ENCODE peak calls at places on chromosomes 3 and 15, in four cellular contexts. R is HCT116, W is SK-N-SH, K is NT2/D1. O is an unnamed sample. For H3K36me3, the result is how much of the 10 kb centered on the place peaks cover.

GRCh38 chr15:69780374-69780773 is 317.3 kb downstream of the TLE3 start:
- DNase-seq in W (no peak), R (no peak), K (no peak), O (peak)

GRCh38 chr15:41558400-41559238 is at the start of gene TYRO3:
- DNase-seq in K (no peak), R (no peak), W (peak), O (peak)

GRCh38 chr3:133573054-133573628 is 345 bp upstream of the CDV3 start:
- DNase-seq in R (peak), K (peak), W (peak), O (peak)

GRCh38 chr3:186802701-186803100 is 3.6 kb downstream of the RFC4 start:
- DNase-seq in K (no peak), W (no peak), R (no peak), O (no peak)

GRCh38 chr15:31930967-31931366 is 99.3 kb upstream of the CHRNA7 start:
- DNase-seq in K (no peak), R (no peak), W (no peak), O (no peak)

GRCh38 chr3:12681586-12682371 is 17.9 kb upstream of the RAF1 start:
- DNase-seq in K (no peak), W (no peak), R (no peak), O (peak)

GRCh38 chr3:125683067-125683844 is 88.0 kb upstream of the OSBPL11 start:
- DNase-seq in R (no peak), K (no peak), W (no peak), O (no peak)

GRCh38 chr3:13484861-13485590 is 4.9 kb downstream of the HDAC11 start:
- DNase-seq in W (peak), K (no peak), R (peak), O (peak)

GRCh38 chr3:176916777-176917176 is 280.5 kb downstream of the TBL1XR1 start:
- DNase-seq in K (no peak), R (peak), W (no peak), O (no peak)

GRCh38 chr3:69411331-69411730 is 25.4 kb upstream of the FRMD4B start:
- DNase-seq in K (no peak), R (no peak), W (no peak), O (no peak)

GRCh38 chr3:67090472-67090871 is 92.4 kb downstream of the KBTBD8 start:
- DNase-seq in K (no peak), W (no peak), R (no peak), O (peak)

GRCh38 chr15:95024388-95024787 is 793.0 kb downstream of the MCTP2 start:
- DNase-seq in W (no peak), R (peak), K (no peak), O (peak)

GRCh38 chr3:97914390-97914789 is 57.8 kb downstream of the RIOX2 start:
- DNase-seq in K (no peak), R (peak), W (no peak), O (peak)

GRCh38 chr3:124767259-124767658 is 37.0 kb downstream of the UMPS start:
- DNase-seq in K (no peak), W (no peak), R (no peak), O (no peak)

GRCh38 chr15:63244976-63245645 is 32.3 kb upstream of the APH1B start:
- DNase-seq in R (no peak), W (no peak), K (no peak), O (no peak)

GRCh38 chr15:75171408-75171807 is 30.3 kb upstream of the C15orf39 start:
- DNase-seq in R (no peak), W (no peak), K (no peak), O (peak)

GRCh38 chr3:129343643-129344360 is 65.1 kb downstream of the HMCES start:
- DNase-seq in W (no peak), K (no peak), R (peak), O (peak)

GRCh38 chr3:23567917-23568316 is 237.8 kb upstream of the UBE2E1 start:
- DNase-seq in K (no peak), W (no peak), R (peak), O (no peak)

GRCh38 chr3:196135693-196136639 is 54.1 kb upstream of the TFRC start:
- DNase-seq in K (no peak), W (no peak), R (no peak), O (no peak)

GRCh38 chr3:170442945-170443344 is 24.3 kb downstream of the CLDN11 start:
- DNase-seq in K (no peak), R (no peak), W (no peak), O (peak)

GRCh38 chr15:71752604-71753289 is 57.6 kb upstream of the NR2E3 start:
- DNase-seq in W (peak), K (peak), R (peak), O (peak)

GRCh38 chr15:63504979-63505841 is 817 bp downstream of the USP3 start:
- DNase-seq in K (no peak), R (no peak), W (peak), O (peak)

GRCh38 chr15:43316007-43316968 is 14.1 kb downstream of the LCMT2 start:
- DNase-seq in R (no peak), W (no peak), K (no peak), O (peak)

GRCh38 chr3:129555176-129555575 is 12.2 kb downstream of the H1-8 start:
- DNase-seq in W (no peak), R (no peak), K (no peak), O (no peak)

GRCh38 chr3:24156466-24156865 is 211.4 kb downstream of the NR1D2 start:
- DNase-seq in R (peak), K (no peak), W (no peak), O (peak)

GRCh38 chr3:102060814-102061213 is 211.5 kb downstream of the NFKBIZ start:
- DNase-seq in R (no peak), K (no peak), W (no peak), O (no peak)

GRCh38 chr15:34879112-34879511 is 83.8 kb upstream of the ACTC1 start:
- DNase-seq in R (no peak), K (no peak), W (no peak), O (no peak)
- H3K36me3 ChIP-seq in R (under half), K (under half), W (half or more), O (under half)

DNA sequence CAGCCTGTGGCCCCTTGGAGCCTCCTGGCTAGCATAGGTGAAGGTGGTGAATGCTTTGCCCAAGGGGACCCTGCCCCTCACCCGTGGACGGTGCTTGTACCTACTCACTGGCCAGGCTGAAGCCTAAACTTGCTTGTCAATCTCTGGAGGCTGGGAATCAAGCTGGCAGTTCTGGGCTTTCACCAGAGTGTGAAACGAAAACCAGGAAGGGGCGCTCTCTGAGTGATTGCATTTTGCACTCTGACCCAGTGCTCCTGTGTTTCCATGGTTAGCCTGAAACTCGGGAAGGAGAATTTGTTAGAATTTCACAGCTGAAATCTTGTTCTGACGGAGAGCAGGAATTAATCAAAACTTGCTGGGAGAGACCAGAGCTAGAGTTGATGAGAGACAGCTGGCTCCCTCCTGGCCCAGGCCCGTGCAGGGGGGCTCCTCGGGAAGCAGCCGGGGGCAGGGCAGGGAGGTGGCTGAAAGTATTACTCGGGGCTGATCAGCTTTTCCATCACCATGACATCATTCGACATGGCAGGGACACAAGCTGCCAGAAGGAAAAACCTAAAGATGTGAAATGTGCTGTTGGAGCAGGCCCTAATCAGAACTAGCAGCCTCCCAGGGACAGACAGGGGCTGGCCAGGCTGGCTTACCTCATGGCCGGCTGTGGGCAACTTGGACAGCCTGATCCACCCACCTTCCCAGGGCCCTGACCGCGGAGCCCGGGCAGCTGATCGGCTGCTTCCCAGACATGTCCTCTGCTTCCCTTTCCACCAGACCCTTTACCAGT is 323.6 kb upstream of the CTDSPL start:
- DNase-seq in W (peak), K (no peak), R (no peak), O (peak)
- H3K36me3 ChIP-seq in W (under half), K (under half), R (under half), O (under half)

GRCh38 chr15:65450556-65450955 is 27.8 kb upstream of the IGDCC4 start:
- DNase-seq in R (no peak), K (no peak), W (no peak), O (no peak)

GRCh38 chr15:65447145-65447544 is 24.4 kb upstream of the IGDCC4 start:
- DNase-seq in W (no peak), R (no peak), K (no peak), O (no peak)

GRCh38 chr15:65451989-65452388 is 29.2 kb upstream of the IGDCC4 start:
- DNase-seq in K (no peak), R (no peak), W (no peak), O (peak)
- H3K36me3 ChIP-seq in K (half or more), R (under half), W (half or more), O (under half)

DNA sequence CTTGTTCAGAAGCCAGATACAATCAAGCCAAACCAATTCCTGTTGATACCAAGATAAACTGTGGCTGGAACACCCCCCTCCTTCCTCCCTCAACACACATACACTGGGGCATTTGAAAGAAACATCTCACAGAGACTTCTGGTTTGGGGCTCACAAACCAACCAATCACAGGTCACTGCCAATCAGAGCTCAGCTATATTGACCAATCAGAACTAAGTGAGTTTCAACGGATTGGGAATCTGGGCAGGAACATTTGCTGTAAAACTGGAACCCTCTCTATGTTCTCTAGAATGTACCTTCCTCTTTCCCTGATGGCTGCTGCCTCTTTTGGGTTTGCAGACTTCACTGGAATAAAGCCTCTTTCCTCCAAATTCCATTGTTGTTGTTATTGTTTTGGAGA is 340.6 kb upstream of the GOLIM4 start:
- DNase-seq in K (no peak), W (no peak), R (no peak), O (no peak)
- H3K36me3 ChIP-seq in K (under half), W (under half), R (under half), O (under half)

GRCh38 chr3:42633544-42633943 is 20.0 kb upstream of the ZBTB47 start:
- DNase-seq in W (no peak), R (no peak), K (no peak), O (no peak)
- H3K36me3 ChIP-seq in W (half or more), R (half or more), K (half or more), O (half or more)

GRCh38 chr3:47092090-47092489 is 71.8 kb downstream of the SETD2 start:
- DNase-seq in K (no peak), R (no peak), W (no peak), O (no peak)
- H3K36me3 ChIP-seq in K (half or more), R (under half), W (half or more), O (under half)

GRCh38 chr15:78925076-78925624 is 19.7 kb downstream of the CTSH start:
- DNase-seq in K (no peak), W (no peak), R (no peak), O (no peak)
- H3K36me3 ChIP-seq in K (half or more), W (under half), R (under half), O (under half)

DNA sequence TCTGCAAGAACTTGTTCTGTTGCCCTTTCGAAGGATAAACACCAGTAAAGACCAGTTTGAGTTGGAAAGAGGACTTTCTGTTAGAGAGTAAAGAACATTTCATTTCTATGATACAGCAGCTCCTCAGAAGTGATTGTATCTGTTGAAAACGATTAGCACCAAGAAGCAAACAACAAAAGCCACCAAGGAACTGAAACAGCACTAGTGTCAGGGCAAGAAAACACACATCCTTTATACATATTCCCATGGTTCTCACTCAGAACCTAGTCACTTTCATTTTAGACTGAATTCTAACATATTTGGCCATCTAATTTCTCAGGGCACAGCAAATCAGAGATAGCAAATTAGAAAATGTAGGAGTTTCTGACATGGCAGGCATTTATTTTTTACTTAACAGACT is 116.1 kb downstream of the ATP1B3 start:
- DNase-seq in W (no peak), R (no peak), K (no peak), O (no peak)
- H3K36me3 ChIP-seq in W (under half), R (under half), K (under half), O (under half)

GRCh38 chr3:158651192-158651591 is 6.9 kb downstream of the GFM1 start:
- DNase-seq in W (no peak), R (no peak), K (no peak), O (no peak)
- H3K36me3 ChIP-seq in W (half or more), R (under half), K (half or more), O (half or more)

GRCh38 chr3:190495796-190496195 is 18.1 kb upstream of the IL1RAP start:
- DNase-seq in K (no peak), R (no peak), W (no peak), O (no peak)
- H3K36me3 ChIP-seq in K (under half), R (under half), W (under half), O (under half)

O was measured in cardiac muscle cell.